ENCODE peak calls at places on chromosome 9, in five cellular contexts. U is fibroblast of gingiva, E is iPS-NIHi11, O is lung microvascular endothelial cell, T is mucosa of gallbladder. Z is an unnamed sample.

GRCh38 chr9:88258587-88258986 is 120.3 kb upstream of the SPATA31C2 start:
- DNase-seq in U (no peak), E (peak), O (peak), T (peak), Z (peak)

GRCh38 chr9:95481000-95481399 is 35.8 kb downstream of the PTCH1 start:
- DNase-seq in U (no peak), E (no peak), O (no peak), T (no peak), Z (no peak)

GRCh38 chr9:35910613-35911488 is 1.6 kb downstream of the SPAAR start:
- DNase-seq in U (peak), E (peak), O (peak), T (peak), Z (peak)

GRCh38 chr9:17578911-17579793 is at the start of gene SH3GL2:
- DNase-seq in U (peak), E (peak), O (peak), T (no peak), Z (no peak)

GRCh38 chr9:23825700-23826099 is 340 bp downstream of the ELAVL2 start:
- DNase-seq in U (no peak), E (no peak), O (no peak), T (no peak), Z (peak)

GRCh38 chr9:133375116-133375723 is 640 bp downstream of the SURF4 start:
- DNase-seq in U (peak), E (peak), O (peak), T (peak), Z (peak)

GRCh38 chr9:88706193-88707112 is 171.5 kb downstream of the NXNL2 start:
- DNase-seq in U (no peak), E (peak), O (no peak), T (no peak), Z (no peak)

GRCh38 chr9:17367035-17367434 is 211.8 kb upstream of the SH3GL2 start:
- DNase-seq in U (no peak), E (no peak), O (no peak), T (no peak), Z (no peak)

GRCh38 chr9:35618325-35618727 is at the start of gene CD72:
- DNase-seq in U (no peak), E (no peak), O (no peak), T (no peak), Z (no peak)

GRCh38 chr9:120780367-120780766 is 12.8 kb downstream of the FBXW2 start:
- DNase-seq in U (no peak), E (no peak), O (no peak), T (no peak), Z (no peak)

GRCh38 chr9:82252116-82252515 is 263.5 kb downstream of the SPATA31D1 start:
- DNase-seq in U (no peak), E (no peak), O (no peak), T (no peak), Z (peak)

GRCh38 chr9:99192786-99193465 is 28.8 kb downstream of the ALG2 start:
- DNase-seq in U (no peak), E (no peak), O (no peak), T (no peak), Z (no peak)

GRCh38 chr9:105458404-105458803 is 10.6 kb downstream of the FSD1L start:
- DNase-seq in U (no peak), E (no peak), O (no peak), T (no peak), Z (no peak)

GRCh38 chr9:120377268-120378150 is 202.5 kb downstream of the CDK5RAP2 start:
- DNase-seq in U (no peak), E (no peak), O (no peak), T (no peak), Z (no peak)

GRCh38 chr9:87276327-87276841 is 221.3 kb upstream of the DAPK1 start:
- DNase-seq in U (peak), E (no peak), O (no peak), T (no peak), Z (peak)

GRCh38 chr9:13082796-13083195 is 196.7 kb downstream of the MPDZ start:
- DNase-seq in U (no peak), E (no peak), O (no peak), T (no peak), Z (no peak)

GRCh38 chr9:2180704-2181103 is 165.6 kb downstream of the SMARCA2 start:
- DNase-seq in U (no peak), E (no peak), O (no peak), T (no peak), Z (peak)

GRCh38 chr9:134632329-134632728 is 9.3 kb upstream of the COL5A1 start:
- DNase-seq in U (no peak), E (no peak), O (no peak), T (no peak), Z (no peak)

GRCh38 chr9:15509931-15510788 is 610 bp downstream of the PSIP1 start:
- DNase-seq in U (peak), E (peak), O (peak), T (no peak), Z (peak)

GRCh38 chr9:96183751-96184150 is 118.2 kb downstream of the HSD17B3 start:
- DNase-seq in U (no peak), E (no peak), O (no peak), T (no peak), Z (no peak)

GRCh38 chr9:278651-279050 is 64.0 kb downstream of the DOCK8 start:
- DNase-seq in U (no peak), E (no peak), O (no peak), T (no peak), Z (no peak)

GRCh38 chr9:132125944-132126720 is 35.7 kb upstream of the NTNG2 start:
- DNase-seq in U (no peak), E (no peak), O (no peak), T (no peak), Z (no peak)

GRCh38 chr9:29390859-29391258 is 1817.6 kb upstream of the C9orf72 start:
- DNase-seq in U (no peak), E (no peak), O (no peak), T (no peak), Z (no peak)

GRCh38 chr9:131736440-131736839 is 3.4 kb downstream of the RAPGEF1 start:
- DNase-seq in U (no peak), E (no peak), O (no peak), T (no peak), Z (no peak)

GRCh38 chr9:83220737-83221136 is 157.8 kb upstream of the RASEF start:
- DNase-seq in U (peak), E (no peak), O (peak), T (peak), Z (peak)

GRCh38 chr9:127119319-127119709 is 3.1 kb downstream of the ANGPTL2 start:
- DNase-seq in U (no peak), E (no peak), O (no peak), T (no peak), Z (no peak)

GRCh38 chr9:83981126-83981871 is 694 bp downstream of the RMI1 start:
- DNase-seq in U (peak), E (peak), O (peak), T (peak), Z (peak)

GRCh38 chr9:112054916-112055315 is 120.2 kb downstream of the SUSD1 start:
- DNase-seq in U (no peak), E (no peak), O (no peak), T (no peak), Z (no peak)

GRCh38 chr9:86241216-86241615 is 18.2 kb downstream of the C9orf153 start:
- DNase-seq in U (no peak), E (no peak), O (no peak), T (no peak), Z (no peak)

Z was measured in AG10803.